ENCODE peak calls at places on chromosomes 4 and X, in four cellular contexts. X is choroid plexus epithelial cell, B is IMR-90, Y is GM23338. H is an unnamed sample.

GRCh38 chr4:147891476-147892115 is 159.7 kb downstream of the ARHGAP10 start:
- DNase-seq in X (no peak), B (no peak), Y (no peak), H (no peak)

GRCh38 chrX:153889123-153889522 is 3.1 kb upstream of the L1CAM start:
- DNase-seq in X (no peak), B (no peak), Y (no peak), H (no peak)

GRCh38 chr4:27947320-27947719 is 1086.7 kb downstream of the STIM2 start:
- DNase-seq in X (no peak), B (no peak), Y (no peak), H (no peak)

GRCh38 chr4:168708108-168708507 is 211.3 kb downstream of the PALLD start:
- DNase-seq in X (no peak), B (peak), Y (no peak), H (no peak)

GRCh38 chr4:183838987-183839712 is 66.0 kb upstream of the STOX2 start:
- DNase-seq in X (peak), B (peak), Y (peak), H (no peak)

GRCh38 chrX:11954196-11954595 is 184.1 kb upstream of the FRMPD4 start:
- DNase-seq in X (no peak), B (no peak), Y (no peak), H (no peak)

GRCh38 chrX:70410921-70411320 is 12.2 kb upstream of the GDPD2 start:
- DNase-seq in X (no peak), B (no peak), Y (no peak), H (no peak)

GRCh38 chr4:26256016-26256415 is 64.8 kb upstream of the RBPJ start:
- DNase-seq in X (no peak), B (peak), Y (no peak), H (no peak)

GRCh38 chrX:137427061-137427778 is 138.7 kb upstream of the ZIC3 start:
- DNase-seq in X (no peak), B (no peak), Y (peak), H (no peak)

GRCh38 chr4:143353797-143354196 is 17.1 kb downstream of the GAB1 start:
- DNase-seq in X (no peak), B (no peak), Y (no peak), H (no peak)

GRCh38 chr4:85512446-85513205 is 37.7 kb downstream of the ARHGAP24 start:
- DNase-seq in X (no peak), B (no peak), Y (no peak), H (no peak)

GRCh38 chrX:22296871-22297270 is 24.2 kb downstream of the CBLL2 start:
- DNase-seq in X (no peak), B (no peak), Y (no peak), H (no peak)

GRCh38 chr4:186591651-186592050 is 36.3 kb upstream of the MTNR1A start:
- DNase-seq in X (no peak), B (no peak), Y (no peak), H (no peak)

GRCh38 chr4:183563874-183564273 is 59.0 kb downstream of the ING2 start:
- DNase-seq in X (peak), B (peak), Y (no peak), H (no peak)

GRCh38 chr4:83855044-83855443 is 319.1 kb downstream of the GPAT3 start:
- DNase-seq in X (peak), B (peak), Y (no peak), H (no peak)

GRCh38 chrX:31547816-31548215 is 476.0 kb upstream of the FTHL17 start:
- DNase-seq in X (no peak), B (no peak), Y (no peak), H (no peak)

GRCh38 chrX:40733691-40734090 is 1.7 kb downstream of the MED14 start:
- DNase-seq in X (no peak), B (no peak), Y (no peak), H (no peak)

GRCh38 chr4:189081831-189082230 is 858.8 kb upstream of the FRG1 start:
- DNase-seq in X (no peak), B (peak), Y (no peak), H (no peak)

GRCh38 chrX:133953078-133953477 is 32.3 kb downstream of the GPC3 start:
- DNase-seq in X (no peak), B (no peak), Y (no peak), H (no peak)

GRCh38 chr4:27666943-27667342 is 806.3 kb downstream of the STIM2 start:
- DNase-seq in X (peak), B (no peak), Y (peak), H (no peak)

GRCh38 chrX:98141466-98141865 is 1257.8 kb downstream of the RPA4 start:
- DNase-seq in X (no peak), B (no peak), Y (peak), H (no peak)

GRCh38 chr4:159171287-159171686 is 68.4 kb downstream of the RAPGEF2 start:
- DNase-seq in X (no peak), B (no peak), Y (no peak), H (no peak)

GRCh38 chrX:65406532-65406931 is 128.1 kb downstream of the LAS1L start:
- DNase-seq in X (no peak), B (no peak), Y (peak), H (no peak)

GRCh38 chrX:44828008-44828605 is 15.7 kb upstream of the DUSP21 start:
- DNase-seq in X (peak), B (peak), Y (no peak), H (no peak)

GRCh38 chrX:45697591-45697990 is 496.9 kb upstream of the DIPK2B start:
- DNase-seq in X (peak), B (peak), Y (no peak), H (no peak)

GRCh38 chrX:140724337-140725105 is 15.0 kb downstream of the LINC00632 start:
- DNase-seq in X (no peak), B (no peak), Y (no peak), H (no peak)

GRCh38 chr4:69832326-69833030 is 27.5 kb downstream of the SULT1E1 start:
- DNase-seq in X (no peak), B (no peak), Y (no peak), H (no peak)

GRCh38 chr4:72286185-72286584 is 254.4 kb downstream of the NPFFR2 start:
- DNase-seq in X (peak), B (peak), Y (peak), H (no peak)

GRCh38 chrX:123797543-123798447 is 62.1 kb upstream of the XIAP start:
- DNase-seq in X (no peak), B (no peak), Y (no peak), H (no peak)

GRCh38 chr4:8317474-8317873 is 47.9 kb downstream of the HTRA3 start:
- DNase-seq in X (no peak), B (no peak), Y (no peak), H (no peak)
- TF ChIP-seq CTCF in X (no peak), B (no peak), Y (no peak), H (no peak)

GRCh38 chr4:95204267-95204835 is 344.4 kb downstream of the UNC5C start:
- DNase-seq in X (no peak), B (no peak), Y (peak), H (no peak)

GRCh38 chr4:95209942-95210341 is 338.8 kb downstream of the UNC5C start:
- DNase-seq in X (no peak), B (no peak), Y (no peak), H (no peak)

DNA sequence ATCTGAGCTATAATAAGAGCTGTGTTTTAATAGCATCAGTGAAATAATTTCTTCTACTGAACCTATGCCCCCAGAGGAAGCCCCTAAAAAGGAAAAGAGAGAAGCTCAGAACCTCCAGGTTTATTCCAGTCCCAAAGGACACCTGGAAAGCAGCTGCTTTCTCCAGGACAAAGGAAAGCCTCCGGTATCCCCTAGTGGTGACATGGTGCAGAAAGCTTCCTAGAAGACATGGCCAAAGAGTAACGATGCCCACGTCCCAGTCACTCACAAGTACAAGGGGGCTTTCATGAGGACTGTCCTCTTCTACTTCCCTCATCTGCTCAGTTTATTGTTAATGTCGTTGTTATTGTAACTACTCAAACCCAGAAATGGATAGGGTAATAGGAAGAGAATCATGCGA is 343.9 kb downstream of the UNC5C start:
- DNase-seq in X (no peak), B (no peak), Y (peak), H (no peak)
- TF ChIP-seq CTCF in X (peak), B (no peak), Y (peak), H (peak)

DNA sequence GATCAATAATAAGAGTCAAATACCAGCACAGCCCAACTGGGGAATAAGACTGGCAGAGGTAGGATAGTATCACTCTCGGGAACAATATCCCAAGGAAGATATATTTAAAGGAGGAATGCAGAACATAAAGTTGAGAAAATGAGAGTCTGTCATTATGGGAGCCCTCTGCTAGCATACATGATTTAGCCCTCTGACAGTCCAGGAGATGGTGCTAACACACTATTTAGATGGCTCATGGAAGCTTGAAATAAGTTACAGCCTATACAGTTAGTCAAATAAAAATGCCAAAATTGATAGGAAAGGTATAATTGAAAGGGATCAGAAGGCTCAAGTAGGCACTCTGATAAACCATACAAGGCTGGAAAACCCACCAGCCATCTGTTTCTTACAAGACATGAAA is 201.0 kb upstream of the NEIL3 start:
- DNase-seq in X (peak), B (peak), Y (peak), H (no peak)
- TF ChIP-seq CTCF in X (peak), B (peak), Y (peak), H (peak)

GRCh38 chrX:132718411-132718810 is 229.6 kb upstream of the MBNL3 start:
- DNase-seq in X (no peak), B (no peak), Y (no peak), H (no peak)

GRCh38 chrX:132714913-132715312 is 226.1 kb upstream of the MBNL3 start:
- DNase-seq in X (no peak), B (no peak), Y (no peak), H (no peak)

GRCh38 chrX:132710756-132711155 is 221.9 kb upstream of the MBNL3 start:
- DNase-seq in X (no peak), B (no peak), Y (no peak), H (no peak)

GRCh38 chrX:132716006-132716405 is 227.2 kb upstream of the MBNL3 start:
- DNase-seq in X (peak), B (no peak), Y (peak), H (no peak)
- TF ChIP-seq CTCF in X (peak), B (no peak), Y (peak), H (peak)

GRCh38 chr4:154036856-154037255 is 248.0 kb upstream of the SFRP2 start:
- DNase-seq in X (no peak), B (no peak), Y (no peak), H (no peak)
- TF ChIP-seq CTCF in X (no peak), B (no peak), Y (no peak), H (no peak)

GRCh38 chrX:16836371-16836770 is 33.8 kb downstream of the RBBP7 start:
- DNase-seq in X (no peak), B (peak), Y (peak), H (no peak)
- TF ChIP-seq CTCF in X (peak), B (peak), Y (peak), H (peak)

GRCh38 chrX:55841962-55842752 is 124.6 kb downstream of the RRAGB start:
- DNase-seq in X (no peak), B (no peak), Y (no peak), H (peak)

DNA sequence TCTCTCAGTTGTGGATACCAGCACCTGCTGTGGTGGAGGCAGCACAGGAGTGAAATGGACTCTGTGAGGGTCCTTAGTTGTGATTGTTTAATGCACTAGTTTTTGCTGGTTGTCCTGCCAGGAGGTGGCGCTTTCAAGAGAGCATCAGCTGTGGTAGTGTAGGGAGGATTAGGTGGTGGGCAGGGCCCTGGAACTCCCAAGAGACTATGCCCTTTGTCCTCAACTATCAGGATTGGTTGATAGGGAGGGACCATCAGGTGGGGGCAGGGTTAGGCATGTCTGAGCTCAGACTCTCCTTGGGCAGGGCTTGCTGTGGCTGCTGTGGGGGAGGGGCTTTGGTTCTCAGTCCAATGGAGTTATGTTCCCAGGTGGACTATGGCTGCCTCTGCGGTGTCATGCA is 121.9 kb downstream of the RRAGB start:
- DNase-seq in X (no peak), B (no peak), Y (peak), H (peak)
- TF ChIP-seq CTCF in X (no peak), B (no peak), Y (peak), H (no peak)

DNA sequence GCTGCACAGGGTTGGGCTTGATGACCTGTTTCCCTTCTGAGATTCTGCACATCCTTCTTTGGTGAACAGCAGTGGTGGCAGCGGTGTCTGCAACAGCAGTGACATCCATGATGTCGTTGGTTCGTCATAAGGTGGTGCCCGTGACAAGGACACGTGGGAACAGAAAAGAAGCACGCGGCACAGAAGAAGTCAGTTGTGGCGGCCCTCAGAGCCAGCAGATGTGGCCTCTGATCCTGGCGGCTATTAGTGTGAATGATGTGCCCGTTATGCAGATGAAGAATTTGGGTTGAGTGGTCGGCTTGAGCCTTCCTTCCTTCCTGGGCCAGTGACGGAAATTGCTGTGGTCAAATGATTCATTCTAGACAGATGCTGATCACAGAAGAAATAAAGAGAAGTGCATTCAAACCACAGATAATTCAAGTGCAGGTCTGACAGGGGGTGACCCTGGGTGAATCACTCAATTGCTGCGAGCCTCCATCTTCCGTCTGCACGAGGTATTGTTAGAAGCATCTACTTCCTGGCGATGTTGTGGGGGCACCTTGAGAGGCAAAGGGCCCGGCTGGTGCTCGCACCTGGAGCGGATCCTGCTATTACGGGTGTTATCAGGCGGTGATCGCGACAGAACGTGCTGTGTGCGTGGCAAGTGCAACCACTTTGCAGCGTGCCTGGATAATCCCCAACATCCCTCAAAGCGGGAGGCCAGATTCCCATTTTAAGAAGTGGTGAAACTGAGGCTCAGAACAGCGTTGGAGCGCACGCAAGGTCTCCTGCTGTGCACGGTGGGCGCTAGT is 215.2 kb upstream of the PSAPL1 start:
- DNase-seq in X (peak), B (peak), Y (no peak), H (peak)
- TF ChIP-seq CTCF in X (peak), B (no peak), Y (no peak), H (no peak)

GRCh38 chr4:5824635-5825034 is 68.3 kb downstream of the CRMP1 start:
- DNase-seq in X (peak), B (peak), Y (peak), H (no peak)
- TF ChIP-seq CTCF in X (peak), B (peak), Y (peak), H (peak)